ENCODE peak calls at places on chromosomes 16 and 17, in four cellular contexts. One of them, this sample, is unnamed.

GRCh38 chr17:57584050-57584551 is 161.0 kb downstream of the CCDC182 start:
- DNase-seq in H1: peak
- DNase-seq in mesendoderm: peak
- DNase-seq in H9: peak
- DNase-seq in this sample: no peak

GRCh38 chr16:88315543-88316105 is 67.1 kb upstream of the ZNF469 start:
- DNase-seq in H1: no peak
- DNase-seq in mesendoderm: peak
- DNase-seq in H9: no peak
- DNase-seq in this sample: peak

GRCh38 chr17:14427914-14428639 is 127.2 kb downstream of the HS3ST3B1 start:
- DNase-seq in H1: no peak
- DNase-seq in mesendoderm: no peak
- DNase-seq in H9: no peak
- DNase-seq in this sample: no peak

GRCh38 chr16:4200000-4200780 is 41.7 kb downstream of the SRL start:
- DNase-seq in H1: no peak
- DNase-seq in mesendoderm: peak
- DNase-seq in H9: peak
- DNase-seq in this sample: peak

GRCh38 chr16:69564845-69565610 is 738 bp upstream of the NFAT5 start:
- DNase-seq in H1: no peak
- DNase-seq in mesendoderm: peak
- DNase-seq in H9: no peak
- DNase-seq in this sample: peak

GRCh38 chr16:986925-987581 is 5.5 kb downstream of the SOX8 start:
- DNase-seq in H1: no peak
- DNase-seq in mesendoderm: no peak
- DNase-seq in H9: no peak
- DNase-seq in this sample: no peak

GRCh38 chr17:10295728-10296343 is 77.0 kb downstream of the MYH13 start:
- DNase-seq in H1: peak
- DNase-seq in mesendoderm: peak
- DNase-seq in H9: peak
- DNase-seq in this sample: peak

GRCh38 chr16:69407702-69408323 is 16.6 kb upstream of the CYB5B start:
- DNase-seq in H1: no peak
- DNase-seq in mesendoderm: no peak
- DNase-seq in H9: no peak
- DNase-seq in this sample: no peak

GRCh38 chr16:1773703-1774455 is 945 bp upstream of the MRPS34 start:
- DNase-seq in H1: no peak
- DNase-seq in mesendoderm: no peak
- DNase-seq in H9: no peak
- DNase-seq in this sample: peak

GRCh38 chr17:28716740-28717577 is 709 bp downstream of the RAB34 start:
- DNase-seq in H1: no peak
- DNase-seq in mesendoderm: peak
- DNase-seq in H9: peak
- DNase-seq in this sample: peak

GRCh38 chr16:90020838-90021382 is 1.7 kb upstream of the DBNDD1 start:
- DNase-seq in H1: no peak
- DNase-seq in mesendoderm: peak
- DNase-seq in H9: no peak
- DNase-seq in this sample: no peak

GRCh38 chr17:78672880-78673371 is 95.7 kb upstream of the DNAH17 start:
- DNase-seq in H1: no peak
- DNase-seq in mesendoderm: no peak
- DNase-seq in H9: no peak
- DNase-seq in this sample: peak

GRCh38 chr16:67311607-67312449 is 14.7 kb downstream of the KCTD19 start:
- DNase-seq in H1: no peak
- DNase-seq in mesendoderm: no peak
- DNase-seq in H9: no peak
- DNase-seq in this sample: peak

GRCh38 chr17:75707096-75707720 is 14.1 kb upstream of the ITGB4 start:
- DNase-seq in H1: no peak
- DNase-seq in mesendoderm: no peak
- DNase-seq in H9: no peak
- DNase-seq in this sample: no peak

GRCh38 chr17:3965123-3965800 is 1.0 kb upstream of the ATP2A3 start:
- DNase-seq in H1: no peak
- DNase-seq in mesendoderm: peak
- DNase-seq in H9: peak
- DNase-seq in this sample: peak

GRCh38 chr17:40404003-40404402 is 13.7 kb downstream of the TOP2A start:
- DNase-seq in H1: no peak
- DNase-seq in mesendoderm: no peak
- DNase-seq in H9: no peak
- DNase-seq in this sample: no peak

GRCh38 chr17:62720126-62720850 is 87.8 kb downstream of the MARCHF10 start:
- DNase-seq in H1: no peak
- DNase-seq in mesendoderm: peak
- DNase-seq in H9: peak
- DNase-seq in this sample: no peak

GRCh38 chr17:64472564-64472963 is 23.6 kb downstream of the MILR1 start:
- DNase-seq in H1: no peak
- DNase-seq in mesendoderm: no peak
- DNase-seq in H9: no peak
- DNase-seq in this sample: no peak

GRCh38 chr17:68821860-68822693 is 133.1 kb downstream of the ABCA8 start:
- DNase-seq in H1: no peak
- DNase-seq in mesendoderm: no peak
- DNase-seq in H9: no peak
- DNase-seq in this sample: peak

GRCh38 chr17:82751571-82752370 is at the start of gene TBCD:
- DNase-seq in H1: peak
- DNase-seq in mesendoderm: peak
- DNase-seq in H9: peak
- DNase-seq in this sample: peak
- H3K23ac ChIP-seq in H1: no peak
- H3K23ac ChIP-seq in mesendoderm: peak
- H3K23ac ChIP-seq in H9: no peak
- H3K23ac ChIP-seq in this sample: no peak

GRCh38 chr17:73100363-73100762 is 7.9 kb upstream of the SLC39A11 start:
- DNase-seq in H1: no peak
- DNase-seq in mesendoderm: no peak
- DNase-seq in H9: no peak
- DNase-seq in this sample: no peak
- H3K23ac ChIP-seq in H1: no peak
- H3K23ac ChIP-seq in mesendoderm: no peak
- H3K23ac ChIP-seq in H9: no peak
- H3K23ac ChIP-seq in this sample: no peak

DNA sequence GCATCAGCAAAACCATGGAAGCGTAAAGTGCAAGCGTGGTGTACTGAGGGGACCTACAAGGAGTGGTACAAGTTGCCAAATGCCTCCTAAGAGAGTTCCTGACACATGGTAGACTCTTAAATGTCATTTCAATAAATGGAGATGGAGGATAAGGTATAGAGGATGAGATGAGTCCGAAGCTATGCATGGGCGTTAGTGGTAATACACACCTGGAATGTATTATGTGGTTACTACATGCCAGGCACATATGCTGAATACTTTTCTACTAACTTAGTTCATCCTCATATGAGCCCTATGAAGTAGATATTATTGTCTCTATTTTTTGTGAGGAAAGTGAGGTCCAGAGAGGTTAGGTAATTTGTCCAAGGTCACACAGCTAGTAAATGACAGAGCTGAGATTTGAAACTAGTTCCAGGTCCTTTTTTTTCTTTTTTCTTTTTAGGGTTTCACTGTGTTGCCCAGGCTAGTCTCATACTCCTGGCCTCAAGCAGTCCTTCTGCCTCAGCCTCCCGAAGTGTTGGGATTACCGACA is 15.5 kb downstream of the YPEL2 start:
- DNase-seq in H1: no peak
- DNase-seq in mesendoderm: no peak
- DNase-seq in H9: no peak
- DNase-seq in this sample: no peak
- H3K23ac ChIP-seq in H1: no peak
- H3K23ac ChIP-seq in mesendoderm: no peak
- H3K23ac ChIP-seq in H9: no peak
- H3K23ac ChIP-seq in this sample: no peak

DNA sequence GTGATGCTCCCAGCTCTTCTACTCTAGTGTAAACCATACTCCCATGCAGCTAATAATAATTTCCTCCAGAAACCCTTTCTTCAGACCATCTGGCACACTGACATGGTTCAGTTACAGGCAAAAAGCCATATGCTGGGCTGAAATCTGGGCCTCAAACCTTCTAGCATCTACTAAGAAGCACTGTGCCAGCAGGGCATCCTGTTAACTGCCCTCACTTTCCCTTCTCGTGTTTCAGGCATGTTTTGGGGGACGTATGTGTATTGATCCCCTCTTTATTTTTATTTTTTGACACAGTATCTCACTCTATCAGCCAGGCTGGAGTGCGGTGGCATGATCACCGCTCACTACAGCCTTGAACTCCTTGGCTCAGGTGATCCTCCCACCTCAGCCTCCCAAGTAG is 33.3 kb downstream of the STAT5A start:
- DNase-seq in H1: no peak
- DNase-seq in mesendoderm: no peak
- DNase-seq in H9: no peak
- DNase-seq in this sample: no peak
- H3K23ac ChIP-seq in H1: no peak
- H3K23ac ChIP-seq in mesendoderm: no peak
- H3K23ac ChIP-seq in H9: no peak
- H3K23ac ChIP-seq in this sample: no peak

GRCh38 chr17:973053-973452 is 6.5 kb downstream of the NXN start:
- DNase-seq in H1: no peak
- DNase-seq in mesendoderm: peak
- DNase-seq in H9: peak
- DNase-seq in this sample: no peak

GRCh38 chr17:968812-969766 is 10.5 kb downstream of the NXN start:
- DNase-seq in H1: no peak
- DNase-seq in mesendoderm: no peak
- DNase-seq in H9: no peak
- DNase-seq in this sample: no peak

GRCh38 chr17:969767-970387 is 9.7 kb downstream of the NXN start:
- DNase-seq in H1: no peak
- DNase-seq in mesendoderm: no peak
- DNase-seq in H9: no peak
- DNase-seq in this sample: peak

GRCh38 chr17:967122-967521 is 12.5 kb downstream of the NXN start:
- DNase-seq in H1: no peak
- DNase-seq in mesendoderm: no peak
- DNase-seq in H9: no peak
- DNase-seq in this sample: no peak

DNA sequence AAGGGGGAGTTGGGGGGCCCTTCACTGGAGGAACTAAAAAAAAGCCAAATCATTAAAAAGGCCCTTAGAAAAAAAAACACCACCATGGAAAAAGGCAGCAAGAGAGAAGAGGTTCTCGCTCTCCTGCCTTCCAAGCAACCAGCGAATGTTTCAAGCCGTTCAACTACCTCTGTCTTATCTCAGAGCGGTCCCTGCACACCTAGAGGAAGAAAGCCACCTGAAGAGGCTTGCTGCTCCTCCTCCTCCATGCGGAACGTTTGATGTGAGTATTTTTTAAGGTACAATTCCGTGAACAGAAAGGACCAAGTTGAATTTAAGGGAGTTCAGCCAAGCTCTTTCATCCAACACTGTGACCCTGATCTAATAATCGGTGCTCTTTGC is 9.2 kb downstream of the NXN start:
- DNase-seq in H1: no peak
- DNase-seq in mesendoderm: no peak
- DNase-seq in H9: no peak
- DNase-seq in this sample: no peak
- H3K23ac ChIP-seq in H1: no peak
- H3K23ac ChIP-seq in mesendoderm: no peak
- H3K23ac ChIP-seq in H9: no peak
- H3K23ac ChIP-seq in this sample: no peak

DNA sequence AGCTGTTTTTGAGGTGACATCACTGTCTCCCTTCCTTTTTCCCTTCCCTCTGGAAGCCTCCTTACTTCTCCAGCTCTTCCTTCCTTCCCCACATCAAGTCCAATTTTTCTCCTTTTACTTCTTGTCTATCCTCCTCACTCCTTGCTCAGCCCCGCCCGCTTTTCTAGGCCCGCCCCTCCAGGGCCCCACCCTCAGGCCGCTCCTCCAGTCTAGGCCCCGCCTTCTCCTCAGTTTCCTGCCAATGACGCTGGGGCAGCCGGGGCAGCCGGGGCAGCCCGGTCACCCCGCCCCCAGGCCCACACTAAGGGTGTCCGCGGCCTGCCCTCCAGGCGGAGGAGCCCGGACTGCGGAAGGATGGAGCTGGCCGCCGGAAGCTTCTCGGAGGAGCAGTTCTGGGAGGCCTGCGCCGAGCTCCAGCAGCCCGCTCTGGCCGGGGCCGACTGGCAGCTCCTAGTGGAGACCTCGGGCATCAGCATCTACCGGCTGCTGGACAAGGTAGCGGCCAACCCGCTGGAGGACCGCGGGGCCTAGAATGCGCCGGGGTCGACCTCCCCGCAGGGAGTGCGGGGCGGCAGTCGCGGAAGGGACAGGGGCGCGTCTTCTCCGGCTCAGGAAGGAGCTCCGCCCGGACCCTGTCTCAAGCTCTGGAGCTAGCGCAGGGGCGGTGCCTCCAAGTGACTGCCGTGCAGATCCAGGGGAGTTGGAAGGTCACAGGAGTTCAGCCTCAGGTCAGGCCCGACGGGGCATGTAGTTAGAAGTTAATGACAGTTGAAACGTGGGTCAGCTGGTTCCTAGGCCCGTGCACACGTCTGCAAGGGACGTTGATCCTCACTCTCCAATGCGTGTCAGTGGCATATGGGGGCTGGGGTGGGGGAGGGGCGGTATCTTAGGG is at the start of gene PCTP:
- DNase-seq in H1: peak
- DNase-seq in mesendoderm: peak
- DNase-seq in H9: peak
- DNase-seq in this sample: peak
- H3K23ac ChIP-seq in H1: no peak
- H3K23ac ChIP-seq in mesendoderm: no peak
- H3K23ac ChIP-seq in H9: no peak
- H3K23ac ChIP-seq in this sample: peak